ENCODE peak calls at places on chromosomes 5 and 9, in five cellular contexts. W, O, Z, V and M are unnamed samples. For H3K4me1, the result is how much of the 10 kb centered on the place peaks cover.

GRCh38 chr5:175895701-175896102 is 24.3 kb downstream of the CPLX2 start:
- DNase-seq in W (no peak), O (no peak), Z (no peak), V (no peak), M (peak)

GRCh38 chr5:35618297-35618636 is 604 bp downstream of the SPEF2 start:
- DNase-seq in W (no peak), O (no peak), Z (no peak), V (no peak), M (no peak)

GRCh38 chr5:150353395-150353675 is 4.2 kb upstream of the TCOF1 start:
- DNase-seq in W (no peak), O (no peak), Z (no peak), V (no peak), M (no peak)

GRCh38 chr9:111037744-111038335 is 430 bp downstream of the LPAR1 start:
- DNase-seq in W (peak), O (peak), Z (peak), V (peak), M (peak)

GRCh38 chr5:29148581-29148980 is 2044.9 kb upstream of the CDH6 start:
- DNase-seq in W (no peak), O (no peak), Z (no peak), V (no peak), M (no peak)

GRCh38 chr9:124045076-124045829 is 33.7 kb downstream of the LHX2 start:
- DNase-seq in W (peak), O (peak), Z (peak), V (peak), M (no peak)

GRCh38 chr9:71446499-71447411 is 321.6 kb downstream of the CEMIP2 start:
- DNase-seq in W (peak), O (peak), Z (peak), V (peak), M (peak)

GRCh38 chr5:111562566-111562965 is 50.2 kb upstream of the STARD4 start:
- DNase-seq in W (no peak), O (no peak), Z (no peak), V (no peak), M (no peak)

GRCh38 chr5:167447466-167447865 is 844.0 kb upstream of the WWC1 start:
- DNase-seq in W (no peak), O (no peak), Z (no peak), V (no peak), M (no peak)

GRCh38 chr9:128339761-128340690 is at the start of gene SLC27A4:
- DNase-seq in W (peak), O (peak), Z (peak), V (peak), M (peak)

GRCh38 chr5:72209515-72210115 is 102.3 kb downstream of the MAP1B start:
- DNase-seq in W (peak), O (no peak), Z (no peak), V (no peak), M (no peak)

GRCh38 chr5:71882826-71883744 is 164.0 kb downstream of the CARTPT start:
- DNase-seq in W (no peak), O (no peak), Z (no peak), V (peak), M (no peak)

GRCh38 chr9:85740821-85741111 is 988 bp downstream of the AGTPBP1 start:
- DNase-seq in W (peak), O (no peak), Z (no peak), V (peak), M (peak)

GRCh38 chr5:147658293-147658932 is 124.1 kb downstream of the JAKMIP2 start:
- DNase-seq in W (no peak), O (no peak), Z (no peak), V (no peak), M (no peak)

GRCh38 chr9:21239917-21240316 is at the start of gene IFNA14:
- DNase-seq in W (no peak), O (no peak), Z (no peak), V (no peak), M (no peak)

GRCh38 chr9:115717298-115717697 is 436.3 kb upstream of the PAPPA start:
- DNase-seq in W (peak), O (no peak), Z (no peak), V (peak), M (no peak)

GRCh38 chr5:51378415-51378777 is 4.9 kb upstream of the ISL1 start:
- DNase-seq in W (no peak), O (no peak), Z (no peak), V (no peak), M (no peak)

GRCh38 chr5:89255845-89256463 is 373.0 kb upstream of the MEF2C start:
- DNase-seq in W (peak), O (no peak), Z (no peak), V (peak), M (peak)

GRCh38 chr9:113701741-113702422 is 174.2 kb upstream of the ZNF618 start:
- DNase-seq in W (no peak), O (no peak), Z (no peak), V (no peak), M (no peak)

GRCh38 chr5:144121577-144121976 is 48.9 kb downstream of the YIPF5 start:
- DNase-seq in W (no peak), O (no peak), Z (no peak), V (peak), M (no peak)

GRCh38 chr9:84294551-84294950 is 46.0 kb downstream of the SLC28A3 start:
- DNase-seq in W (no peak), O (no peak), Z (no peak), V (no peak), M (peak)

GRCh38 chr5:172743112-172743959 is 27.7 kb downstream of the DUSP1 start:
- DNase-seq in W (no peak), O (no peak), Z (no peak), V (no peak), M (no peak)

GRCh38 chr5:74423383-74423782 is 217.1 kb downstream of the ENC1 start:
- DNase-seq in W (no peak), O (no peak), Z (no peak), V (no peak), M (no peak)

GRCh38 chr9:91208837-91209236 is 152.9 kb downstream of the AUH start:
- DNase-seq in W (no peak), O (no peak), Z (no peak), V (no peak), M (no peak)

GRCh38 chr5:157390179-157390923 is 69.7 kb upstream of the NIPAL4 start:
- DNase-seq in W (peak), O (no peak), Z (no peak), V (peak), M (peak)

DNA sequence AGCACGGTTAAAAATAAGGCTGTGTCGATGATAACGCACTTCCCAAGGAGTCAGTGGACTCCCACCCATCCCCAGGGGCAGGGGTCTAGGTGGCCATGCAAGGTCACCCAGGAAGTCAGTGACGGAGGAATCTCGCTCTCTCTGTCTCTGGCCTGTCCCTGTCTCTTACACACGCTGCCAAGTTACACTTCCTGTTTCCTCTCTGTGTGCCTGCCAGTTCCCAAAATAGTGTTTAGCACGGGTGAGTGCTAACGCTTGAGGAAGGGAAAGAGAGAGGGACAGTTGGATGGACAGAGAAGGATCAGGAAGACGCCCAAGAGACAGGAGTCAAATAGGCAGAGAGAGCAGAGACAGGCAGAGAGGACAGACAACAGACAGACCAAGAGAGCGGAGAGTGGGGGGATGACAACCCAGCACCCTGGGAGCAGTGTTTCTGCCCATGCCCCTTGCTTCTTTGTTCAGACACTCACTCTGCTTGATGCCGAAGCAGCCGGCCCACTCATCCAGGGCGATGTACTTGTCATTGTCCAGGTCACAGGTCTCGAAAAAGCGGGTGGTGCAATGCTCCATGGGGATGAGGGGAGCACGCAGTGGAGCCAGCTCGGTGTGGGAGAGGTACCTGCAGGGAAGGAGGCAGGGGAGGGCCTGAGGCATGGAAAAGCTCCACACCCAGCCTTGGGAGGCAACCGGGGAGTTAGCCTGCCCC is 22.9 kb downstream of the SPARC start:
- DNase-seq in W (no peak), O (no peak), Z (no peak), V (no peak), M (no peak)
- H3K4me1 ChIP-seq in W (half or more), O (half or more), Z (under half), V (under half), M (under half)

GRCh38 chr9:136739509-136739908 is 3.2 kb downstream of the LCN10 start:
- DNase-seq in W (no peak), O (no peak), Z (no peak), V (no peak), M (no peak)
- H3K4me3 ChIP-seq in W (no peak), O (no peak), Z (no peak), V (no peak), M (no peak)

GRCh38 chr5:80738466-80738865 is 83.7 kb upstream of the DHFR start:
- DNase-seq in W (no peak), O (no peak), Z (no peak), V (no peak), M (no peak)

GRCh38 chr5:80741015-80741414 is 86.2 kb upstream of the DHFR start:
- DNase-seq in W (no peak), O (no peak), Z (no peak), V (no peak), M (peak)

GRCh38 chr5:80739487-80739886 is 84.7 kb upstream of the DHFR start:
- DNase-seq in W (no peak), O (no peak), Z (no peak), V (no peak), M (no peak)

GRCh38 chr5:80739898-80740297 is 85.1 kb upstream of the DHFR start:
- DNase-seq in W (no peak), O (no peak), Z (no peak), V (no peak), M (no peak)

GRCh38 chr5:80739057-80739456 is 84.3 kb upstream of the DHFR start:
- DNase-seq in W (no peak), O (no peak), Z (no peak), V (no peak), M (no peak)
- H3K27ac ChIP-seq in W (no peak), O (no peak), Z (no peak), V (no peak), M (no peak)

DNA sequence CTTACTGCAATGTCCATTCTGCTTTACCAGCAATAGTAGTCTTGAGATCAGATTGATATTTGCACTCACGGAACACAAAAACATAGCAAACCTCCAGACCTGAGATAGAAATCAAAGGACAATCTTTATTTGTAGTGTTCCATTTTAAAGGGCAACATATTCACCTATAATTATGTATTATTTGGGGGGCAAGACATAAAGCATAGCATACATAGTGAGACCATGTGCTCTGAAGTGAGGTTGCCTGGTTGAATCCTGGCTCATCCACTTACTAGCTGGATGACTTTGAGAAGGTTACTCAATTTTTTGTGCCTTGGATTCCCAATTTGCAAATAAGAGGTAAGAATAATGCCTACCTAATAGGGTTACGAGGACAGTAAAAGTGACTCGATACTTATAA is at the start of gene OR1B1:
- DNase-seq in W (no peak), O (no peak), Z (no peak), V (no peak), M (no peak)
- H3K4me1 ChIP-seq in W (under half), O (under half), Z (under half), V (under half), M (under half)

DNA sequence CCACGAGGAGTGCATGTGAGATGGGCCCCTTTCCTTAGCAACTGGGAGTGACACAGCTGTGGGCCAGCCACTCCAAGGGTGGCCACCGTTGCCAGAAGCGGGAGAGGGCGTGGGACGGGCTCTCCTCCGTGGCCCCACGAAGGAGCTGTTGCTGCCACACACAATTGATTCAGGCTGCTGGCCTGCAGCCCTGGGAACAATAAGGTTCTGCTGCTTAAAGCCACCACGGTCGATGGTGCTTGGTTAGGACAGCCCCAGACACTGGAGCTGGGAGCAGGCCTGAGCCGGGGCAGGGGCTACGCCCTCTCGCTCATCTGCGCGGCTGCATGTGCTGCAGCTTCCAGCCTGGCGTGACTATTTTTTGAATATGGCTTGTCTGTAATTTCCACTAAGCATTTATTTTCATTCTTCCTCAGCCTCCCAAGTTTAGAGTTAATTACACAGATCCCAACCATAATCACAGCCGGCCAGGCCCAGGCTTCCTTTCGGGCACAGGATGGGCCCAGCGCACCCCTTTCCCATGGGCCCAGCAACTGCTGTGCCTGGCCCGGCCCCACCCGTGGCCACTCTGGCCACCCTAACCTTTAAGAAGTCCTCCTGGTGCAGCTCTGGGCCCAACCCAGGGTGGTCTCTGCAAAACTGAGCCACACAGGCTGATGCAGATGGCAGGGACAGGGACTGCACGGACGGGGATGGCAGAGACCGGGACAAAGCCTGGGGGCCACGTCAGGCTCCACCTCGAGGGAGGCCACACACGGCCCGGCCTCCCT is 49.7 kb downstream of the VAV2 start:
- DNase-seq in W (no peak), O (peak), Z (peak), V (no peak), M (no peak)
- H3K4me3 ChIP-seq in W (no peak), O (no peak), Z (no peak), V (no peak), M (no peak)

GRCh38 chr5:142981475-142981874 is 211.3 kb downstream of the ARHGAP26 start:
- DNase-seq in W (no peak), O (no peak), Z (no peak), V (no peak), M (peak)
- H3K27ac ChIP-seq in W (peak), O (peak), Z (no peak), V (no peak), M (peak)